ENCODE peak calls at places on chromosomes 6 and 20, in four cellular contexts. R is Peyer's patch, X is neural progenitor cell, P is upper lobe of right lung. J is an unnamed sample.
A peak's percentile ranks its signal among the peaks of the same experiment; 100 is the strongest.

GRCh38 chr6:28940294-28940858 is 16.6 kb upstream of the TRIM27 start:
- DNase-seq in R (peak; percentile 63), X (peak; percentile 70), P (no peak), J (peak; percentile 65)

GRCh38 chr6:24927985-24928735 is 7.6 kb downstream of the RIPOR2 start:
- DNase-seq in R (no peak), X (no peak), P (no peak), J (no peak)

GRCh38 chr6:159727717-159728440 is 573 bp downstream of the WTAP start:
- DNase-seq in R (no peak), X (no peak), P (no peak), J (no peak)

GRCh38 chr20:45933231-45934045 is 1.0 kb upstream of the PCIF1 start:
- DNase-seq in R (peak; percentile 86), X (peak; percentile 89), P (peak; percentile 80), J (peak; percentile 92)

GRCh38 chr20:44092551-44093248 is 94.3 kb downstream of the JPH2 start:
- DNase-seq in R (no peak), X (peak; percentile 72), P (no peak), J (peak; percentile 29)

GRCh38 chr20:54345301-54345724 is 130.1 kb upstream of the DOK5 start:
- DNase-seq in R (no peak), X (no peak), P (no peak), J (no peak)

GRCh38 chr6:137867685-137868509 is 838 bp downstream of the TNFAIP3 start:
- DNase-seq in R (peak; percentile 85), X (peak; percentile 80), P (peak; percentile 67), J (peak; percentile 47)

GRCh38 chr6:144159231-144159630 is 8.9 kb downstream of the STX11 start:
- DNase-seq in R (no peak), X (no peak), P (no peak), J (no peak)

GRCh38 chr6:44649365-44650025 is 262.0 kb downstream of the CDC5L start:
- DNase-seq in R (no peak), X (no peak), P (no peak), J (no peak)

GRCh38 chr20:62117658-62118057 is 4.6 kb upstream of the LSM14B start:
- DNase-seq in R (peak; percentile 87), X (peak; percentile 34), P (no peak), J (no peak)

GRCh38 chr6:32439708-32440214 is at the start of gene HLA-DRA:
- DNase-seq in R (peak; percentile 60), X (peak; percentile 74), P (no peak), J (peak; percentile 18)

GRCh38 chr6:41529970-41530369 is 16.2 kb upstream of the FOXP4 start:
- DNase-seq in R (no peak), X (no peak), P (no peak), J (no peak)

GRCh38 chr20:10376271-10377075 is 57.5 kb downstream of the MKKS start:
- DNase-seq in R (no peak), X (no peak), P (no peak), J (no peak)

GRCh38 chr6:117018771-117019170 is 141.7 kb downstream of the RFX6 start:
- DNase-seq in R (no peak), X (no peak), P (no peak), J (no peak)

DNA sequence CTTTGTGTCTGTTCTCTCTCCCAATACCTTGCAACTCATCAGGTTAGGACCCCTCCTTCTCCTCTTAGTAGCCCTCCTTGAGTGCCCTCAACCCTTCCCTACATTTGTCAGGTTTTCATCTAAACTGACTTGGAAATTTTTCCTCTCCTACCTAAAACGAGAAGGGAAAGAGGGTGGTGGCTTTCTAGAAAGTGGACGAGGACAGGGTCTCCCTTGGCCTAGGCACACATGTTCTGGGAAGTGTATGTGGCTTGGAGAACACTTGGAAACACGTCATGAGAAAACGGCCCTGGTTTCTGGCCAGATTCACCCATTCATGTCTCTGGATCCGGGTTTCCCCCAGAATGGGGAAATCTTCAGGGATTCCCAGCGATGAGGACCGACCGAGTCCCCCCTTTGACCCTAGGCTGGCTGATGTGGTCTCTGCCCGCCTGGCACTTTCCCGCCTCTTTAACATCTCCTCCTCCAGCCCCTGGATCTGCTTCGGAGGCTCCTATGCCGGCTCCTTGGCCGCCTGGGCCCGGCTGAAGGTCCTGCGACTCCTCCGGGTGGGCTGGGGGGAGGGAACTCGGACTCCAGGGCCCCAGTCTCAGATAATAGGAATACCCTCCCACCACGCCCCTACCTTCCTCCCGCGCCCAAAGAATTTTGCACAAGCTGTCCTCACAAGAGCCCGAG is 2.9 kb downstream of the PRSS16 start:
- DNase-seq in R (no peak), X (no peak), P (no peak), J (no peak)
- H3K4me3 ChIP-seq in R (peak overlapping the region; percentile 64), X (peak overlapping the region; percentile 92), P (peak overlapping the region; percentile 60), J (no peak overlapping the region)

GRCh38 chr20:11544029-11544678 is 373.5 kb upstream of the BTBD3 start:
- DNase-seq in R (no peak), X (peak; percentile 71), P (no peak), J (peak; percentile 24)
- TF ChIP-seq CTCF in R (peak; percentile 67), X (peak; percentile 79), P (peak; percentile 55), J (no peak)

GRCh38 chr20:1947535-1947846 is 46.4 kb downstream of the PDYN start:
- DNase-seq in R (no peak), X (no peak), P (no peak), J (no peak)
- H3K4me3 ChIP-seq in R (no peak overlapping the region), X (peak overlapping the region; percentile 48), P (peak overlapping the region; percentile 16), J (no peak overlapping the region)

GRCh38 chr6:86825436-86825835 is 111.9 kb upstream of the HTR1E start:
- DNase-seq in R (no peak), X (no peak), P (no peak), J (no peak)
- TF ChIP-seq CTCF in R (no peak), X (no peak), P (no peak), J (no peak)

GRCh38 chr6:139030539-139030938 is 2.0 kb downstream of the ABRACL start:
- DNase-seq in R (peak; percentile 75), X (no peak), P (no peak), J (no peak)
- H3K4me3 ChIP-seq in R (no peak overlapping the region), X (peak overlapping the region; percentile 88), P (peak overlapping the region; percentile 87), J (no peak overlapping the region)

J was measured in WERI-Rb-1.